ENCODE peak calls at places on chromosomes 12 and 14, in five cellular contexts. V is KBM-7; J is naive thymus-derived CD4-positive, alpha-beta T cell; S is small intestine; Z is HS-27A. K is an unnamed sample.

GRCh38 chr14:90517431-90517841 is 120.6 kb downstream of the CALM1 start:
- DNase-seq in Z (no peak), S (peak), J (no peak), V (no peak), K (peak)

GRCh38 chr14:104751539-104752337 is 1.2 kb upstream of the SIVA1 start:
- DNase-seq in V (no peak), S (no peak), J (no peak), Z (no peak), K (no peak)

GRCh38 chr14:51225751-51226150 is 14.3 kb upstream of the TMX1 start:
- DNase-seq in Z (no peak), V (no peak), S (no peak), J (no peak), K (no peak)

GRCh38 chr14:80310950-80311349 is 99.6 kb upstream of the DIO2 start:
- DNase-seq in J (no peak), S (no peak), V (no peak), Z (no peak), K (no peak)

GRCh38 chr12:2057041-2057792 is 4.4 kb downstream of the CACNA1C start:
- DNase-seq in S (peak), Z (peak), V (peak), J (no peak), K (peak)

GRCh38 chr12:48165089-48166031 is 8.0 kb upstream of the ASB8 start:
- DNase-seq in Z (no peak), J (peak), V (peak), S (peak), K (peak)

GRCh38 chr14:70665448-70666363 is 24.0 kb downstream of the TTC9 start:
- DNase-seq in J (no peak), S (peak), Z (peak), V (no peak), K (peak)

GRCh38 chr14:101854366-101854765 is 92.9 kb downstream of the PPP2R5C start:
- DNase-seq in J (peak), S (no peak), Z (no peak), V (peak), K (no peak)

GRCh38 chr12:78392918-78393317 is 471.7 kb upstream of the SYT1 start:
- DNase-seq in S (no peak), Z (peak), J (no peak), V (peak), K (peak)

GRCh38 chr12:93497456-93497855 is 30.1 kb downstream of the MRPL42 start:
- DNase-seq in J (no peak), S (no peak), Z (no peak), V (no peak), K (no peak)

GRCh38 chr12:3123729-3124128 is 46.5 kb downstream of the TSPAN9 start:
- DNase-seq in V (no peak), J (no peak), S (no peak), Z (no peak), K (no peak)

GRCh38 chr14:103770902-103771301 is 55.3 kb downstream of the ZFYVE21 start:
- DNase-seq in S (no peak), V (peak), J (no peak), Z (no peak), K (no peak)

GRCh38 chr12:10829994-10830393 is 3.8 kb upstream of the TAS2R10 start:
- DNase-seq in S (no peak), V (no peak), Z (no peak), J (no peak), K (no peak)

GRCh38 chr14:76422662-76423061 is 46.7 kb downstream of the ESRRB start:
- DNase-seq in S (no peak), V (no peak), Z (no peak), J (no peak), K (no peak)

K was measured in hepatocyte.